ENCODE peak calls at places on chromosomes 13 and 19, in four cellular contexts. H is endothelial cell of umbilical vein, E is IMR-90, T is GM12878. R is an unnamed sample.

GRCh38 chr13:104106705-104107393 is 1040.6 kb upstream of the SLC10A2 start:
- DNase-seq in H (peak; percentile 91), T (no peak), E (peak; percentile 20), R (no peak)

GRCh38 chr13:65638572-65639168 is 1591.5 kb downstream of the PCDH9 start:
- DNase-seq in T (no peak), H (peak; percentile 51), E (peak; percentile 63), R (peak; percentile 10)

GRCh38 chr13:72514141-72514540 is 213.3 kb downstream of the MZT1 start:
- DNase-seq in H (no peak), E (no peak), T (no peak), R (no peak)

GRCh38 chr19:55354698-55355212 is at the start of gene COX6B2:
- DNase-seq in H (no peak), E (no peak), T (no peak), R (peak; percentile 62)

GRCh38 chr19:23116802-23117571 is at the start of gene ZNF730:
- DNase-seq in E (peak; percentile 68), H (peak; percentile 36), T (peak; percentile 13), R (peak; percentile 38)

GRCh38 chr13:36275190-36276002 is 22.2 kb downstream of the CCDC169 start:
- DNase-seq in H (peak; percentile 64), T (no peak), E (peak; percentile 72), R (no peak)

GRCh38 chr19:6828306-6828697 is 55.8 kb downstream of the VAV1 start:
- DNase-seq in H (no peak), E (no peak), T (no peak), R (peak; percentile 42)

GRCh38 chr19:16456652-16457194 is 15.0 kb downstream of the EPS15L1 start:
- DNase-seq in E (no peak), H (no peak), T (no peak), R (no peak)

GRCh38 chr13:53143757-53144320 is 115.2 kb downstream of the OLFM4 start:
- DNase-seq in H (no peak), E (no peak), T (no peak), R (no peak)

GRCh38 chr19:49102303-49102702 is 11.9 kb upstream of the LIN7B start:
- DNase-seq in T (no peak), H (no peak), E (no peak), R (no peak)

GRCh38 chr19:49094505-49095482 is 9.5 kb downstream of the SNRNP70 start:
- DNase-seq in E (no peak), H (no peak), T (no peak), R (no peak)

GRCh38 chr19:49097453-49098288 is 12.4 kb downstream of the SNRNP70 start:
- DNase-seq in H (peak; percentile 74), E (peak; percentile 72), T (no peak), R (peak; percentile 86)

GRCh38 chr19:49101160-49101559 is 13.0 kb upstream of the LIN7B start:
- DNase-seq in E (no peak), T (no peak), H (no peak), R (peak; percentile 32)

DNA sequence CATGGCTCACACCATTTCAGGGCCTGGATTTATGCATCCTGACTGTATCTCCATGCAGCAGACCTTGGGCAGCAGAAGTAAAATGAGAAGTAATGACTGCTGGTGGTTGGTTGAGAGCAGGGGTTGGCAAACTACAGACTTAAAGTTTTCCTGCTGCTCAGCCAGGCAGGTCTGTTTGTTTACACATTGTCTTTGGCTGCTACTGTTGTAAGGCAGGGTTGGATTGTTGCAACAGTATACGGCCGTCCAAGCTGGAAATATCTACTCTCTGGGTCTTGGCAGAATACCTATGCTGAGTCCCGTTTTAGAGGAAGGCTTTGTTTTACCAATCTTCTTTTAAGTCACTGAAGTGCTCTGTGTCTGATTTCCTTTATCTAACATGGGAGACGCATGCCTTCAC is 13.5 kb downstream of the SNRNP70 start:
- DNase-seq in H (no peak), T (no peak), E (no peak), R (no peak)
- TF ChIP-seq FOS in H (no peak), T (no peak), E (no peak), R (no peak)

GRCh38 chr19:18110833-18111232 is 13.3 kb downstream of the MAST3 start:
- DNase-seq in E (no peak), H (no peak), T (no peak), R (no peak)

GRCh38 chr19:18108897-18109296 is 11.3 kb downstream of the MAST3 start:
- DNase-seq in E (no peak), T (no peak), H (no peak), R (no peak)

GRCh38 chr19:18107235-18108083 is 9.9 kb downstream of the MAST3 start:
- DNase-seq in H (no peak), T (no peak), E (no peak), R (no peak)

GRCh38 chr19:18109363-18109730 is 11.8 kb downstream of the MAST3 start:
- DNase-seq in E (no peak), T (no peak), H (no peak), R (no peak)

GRCh38 chr19:18109731-18110671 is 12.4 kb downstream of the MAST3 start:
- DNase-seq in T (no peak), E (no peak), H (no peak), R (peak; percentile 89)
- TF ChIP-seq FOS in T (no peak), E (no peak), H (no peak), R (no peak)

GRCh38 chr13:109729031-109729870 is 57.1 kb downstream of the IRS2 start:
- DNase-seq in T (no peak), E (no peak), H (no peak), R (no peak)
- TF ChIP-seq FOS in T (no peak), E (no peak), H (no peak), R (no peak)

GRCh38 chr19:33071887-33072286 is 7.2 kb upstream of the RHPN2 start:
- DNase-seq in E (no peak), H (no peak), T (no peak), R (no peak)
- TF ChIP-seq FOS in E (no peak), H (no peak), T (no peak), R (no peak)

GRCh38 chr19:5696196-5697021 is 6.3 kb downstream of the RPL36 start:
- DNase-seq in E (no peak), T (no peak), H (no peak), R (no peak)

GRCh38 chr19:5697890-5698634 is 8.0 kb downstream of the RPL36 start:
- DNase-seq in T (no peak), E (no peak), H (no peak), R (no peak)

GRCh38 chr19:5700455-5701092 is 10.5 kb downstream of the RPL36 start:
- DNase-seq in H (no peak), T (no peak), E (no peak), R (no peak)

GRCh38 chr19:5697022-5697889 is 7.2 kb downstream of the RPL36 start:
- DNase-seq in T (no peak), E (no peak), H (no peak), R (no peak)

DNA sequence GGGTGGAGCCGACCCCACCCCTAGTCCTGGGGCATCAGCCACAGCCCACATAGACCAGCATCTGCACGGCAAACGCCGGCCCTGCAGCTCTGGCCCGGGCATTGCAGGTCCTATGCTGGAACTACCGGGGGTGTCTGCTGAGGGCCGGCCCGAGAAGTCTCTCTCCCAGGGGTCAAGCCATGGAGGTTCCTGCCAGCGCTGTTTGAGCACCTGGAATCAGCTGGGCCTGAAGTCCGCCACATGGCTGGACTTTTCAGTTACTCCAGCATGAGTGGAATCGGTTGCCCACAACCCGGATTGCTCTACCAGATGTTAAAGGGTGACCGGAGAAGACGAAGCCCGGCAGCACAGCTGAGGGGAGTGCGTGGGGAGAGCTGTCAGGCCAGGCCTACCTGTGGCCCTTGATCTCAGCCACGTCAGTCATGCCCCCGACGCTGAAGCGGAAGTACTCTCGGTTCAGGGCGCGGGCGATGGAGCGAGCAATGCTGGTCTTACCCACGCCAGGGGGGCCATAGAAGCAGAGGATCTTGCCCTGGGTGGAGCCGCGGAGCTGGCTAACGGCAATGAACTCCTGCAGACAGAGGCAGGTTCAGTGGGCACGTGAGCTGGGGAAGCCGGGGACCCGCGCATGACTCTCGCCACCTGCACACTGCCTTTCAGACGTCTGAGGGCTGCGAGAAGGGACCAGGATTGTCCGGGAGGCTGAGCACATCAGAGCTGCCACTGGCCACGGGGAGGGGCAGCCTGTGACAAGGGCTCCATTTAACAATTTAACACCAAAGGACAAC is 8.7 kb downstream of the RPL36 start:
- DNase-seq in T (no peak), H (no peak), E (no peak), R (no peak)
- TF ChIP-seq FOS in T (no peak), H (no peak), E (no peak), R (no peak)

R was measured in K562.